ENCODE peak calls at places on chromosome 14, in four cellular contexts. W is K562, L is HepG2, G is GM12878. J is an unnamed sample.

GRCh38 chr14:61469771-61470170 is 148.4 kb downstream of the PRKCH start:
- DNase-seq in W (no peak), L (no peak), G (no peak), J (no peak)

GRCh38 chr14:70064111-70064885 is 124.5 kb downstream of the SLC8A3 start:
- DNase-seq in W (no peak), L (no peak), G (no peak), J (no peak)

GRCh38 chr14:37443461-37443860 is 151.6 kb downstream of the FOXA1 start:
- DNase-seq in W (no peak), L (no peak), G (no peak), J (no peak)

GRCh38 chr14:61766136-61766535 is 3.9 kb downstream of the SNAPC1 start:
- DNase-seq in W (no peak), L (no peak), G (no peak), J (no peak)

GRCh38 chr14:91149462-91149861 is 35.6 kb downstream of the DGLUCY start:
- DNase-seq in W (peak), L (peak), G (no peak), J (no peak)

GRCh38 chr14:23577004-23577681 is 1.4 kb downstream of the JPH4 start:
- DNase-seq in W (no peak), L (no peak), G (no peak), J (no peak)

GRCh38 chr14:61466249-61466904 is 145.0 kb downstream of the PRKCH start:
- DNase-seq in W (no peak), L (peak), G (no peak), J (no peak)

GRCh38 chr14:23113346-23114119 is 5.5 kb downstream of the CEBPE start:
- DNase-seq in W (peak), L (no peak), G (no peak), J (no peak)

GRCh38 chr14:50805396-50805795 is 25.6 kb downstream of the NIN start:
- DNase-seq in W (no peak), L (no peak), G (no peak), J (no peak)

GRCh38 chr14:87045956-87046355 is 947.0 kb downstream of the GALC start:
- DNase-seq in W (no peak), L (no peak), G (no peak), J (no peak)

GRCh38 chr14:87044807-87045206 is 948.2 kb downstream of the GALC start:
- DNase-seq in W (no peak), L (no peak), G (no peak), J (no peak)

GRCh38 chr14:87045241-87045640 is 947.7 kb downstream of the GALC start:
- DNase-seq in W (no peak), L (no peak), G (no peak), J (no peak)

GRCh38 chr14:87049886-87050820 is 942.8 kb downstream of the GALC start:
- DNase-seq in W (peak), L (peak), G (no peak), J (peak)

GRCh38 chr14:87046960-87047359 is 946.0 kb downstream of the GALC start:
- DNase-seq in W (no peak), L (no peak), G (no peak), J (no peak)
- TF ChIP-seq BHLHE40 in W (no peak), L (no peak), G (no peak), J (no peak)

GRCh38 chr14:96934961-96935360 is 137.8 kb downstream of the VRK1 start:
- DNase-seq in W (no peak), L (no peak), G (no peak), J (no peak)

GRCh38 chr14:96940009-96940408 is 142.8 kb downstream of the VRK1 start:
- DNase-seq in W (peak), L (peak), G (no peak), J (no peak)

GRCh38 chr14:96944297-96944696 is 147.1 kb downstream of the VRK1 start:
- DNase-seq in W (no peak), L (no peak), G (no peak), J (no peak)

DNA sequence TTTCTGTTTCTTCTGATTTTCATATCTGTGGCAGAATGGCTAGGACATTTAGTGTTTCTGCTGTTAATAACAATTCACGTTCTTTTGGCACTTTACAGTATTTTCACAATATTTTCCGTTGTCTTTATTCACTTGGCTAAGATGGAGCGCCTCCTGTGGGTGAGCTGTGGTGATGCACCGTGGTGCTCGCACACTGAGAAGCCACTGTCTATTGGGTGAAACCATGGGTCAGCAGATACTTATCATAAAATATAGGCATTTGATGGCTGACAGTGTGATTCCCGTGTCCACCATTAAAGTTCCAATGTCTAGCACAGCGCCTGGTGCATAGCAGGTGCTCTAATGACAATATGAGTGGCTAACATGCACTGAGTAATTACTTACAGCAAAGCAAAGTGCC is 141.8 kb downstream of the VRK1 start:
- DNase-seq in W (peak), L (no peak), G (no peak), J (no peak)
- TF ChIP-seq SP1 in W (no peak), L (no peak), G (no peak), J (no peak)

DNA sequence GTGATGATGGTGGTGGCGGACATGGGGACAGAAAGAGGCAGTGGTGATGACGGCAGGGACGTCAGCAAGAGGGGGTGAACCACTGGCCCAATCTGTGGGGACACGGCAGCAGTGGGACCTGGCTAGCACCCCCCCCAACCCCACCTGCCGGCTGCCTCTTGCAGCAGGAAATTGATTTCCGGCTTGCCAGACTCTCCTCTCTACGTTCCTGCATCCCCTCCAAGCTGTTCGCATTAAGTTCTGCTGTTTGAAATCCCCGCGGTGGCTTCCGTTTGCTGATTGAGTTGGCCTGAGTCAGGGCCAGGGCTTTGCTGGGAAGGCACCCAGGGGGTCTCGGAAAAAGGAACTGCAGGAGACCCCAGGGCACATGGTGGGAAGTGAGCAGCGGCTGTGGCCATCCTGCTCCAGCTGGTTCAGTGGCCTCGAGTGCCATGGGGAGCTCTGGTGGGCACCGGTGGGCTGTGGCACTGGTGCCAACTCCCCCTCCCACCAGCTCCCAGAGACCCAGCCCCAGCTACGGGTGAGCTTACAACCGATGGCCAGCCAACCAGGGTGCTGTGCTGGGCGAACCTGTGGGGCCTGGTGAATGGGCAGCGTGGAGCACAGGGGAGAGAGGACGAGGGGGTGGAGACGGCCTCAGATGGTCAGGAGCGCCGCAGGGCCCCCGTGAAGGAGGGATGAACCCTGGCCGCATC is 14.6 kb upstream of the NUDT14 start:
- DNase-seq in W (no peak), L (no peak), G (no peak), J (no peak)
- TF ChIP-seq BHLHE40 in W (no peak), L (no peak), G (no peak), J (no peak)

DNA sequence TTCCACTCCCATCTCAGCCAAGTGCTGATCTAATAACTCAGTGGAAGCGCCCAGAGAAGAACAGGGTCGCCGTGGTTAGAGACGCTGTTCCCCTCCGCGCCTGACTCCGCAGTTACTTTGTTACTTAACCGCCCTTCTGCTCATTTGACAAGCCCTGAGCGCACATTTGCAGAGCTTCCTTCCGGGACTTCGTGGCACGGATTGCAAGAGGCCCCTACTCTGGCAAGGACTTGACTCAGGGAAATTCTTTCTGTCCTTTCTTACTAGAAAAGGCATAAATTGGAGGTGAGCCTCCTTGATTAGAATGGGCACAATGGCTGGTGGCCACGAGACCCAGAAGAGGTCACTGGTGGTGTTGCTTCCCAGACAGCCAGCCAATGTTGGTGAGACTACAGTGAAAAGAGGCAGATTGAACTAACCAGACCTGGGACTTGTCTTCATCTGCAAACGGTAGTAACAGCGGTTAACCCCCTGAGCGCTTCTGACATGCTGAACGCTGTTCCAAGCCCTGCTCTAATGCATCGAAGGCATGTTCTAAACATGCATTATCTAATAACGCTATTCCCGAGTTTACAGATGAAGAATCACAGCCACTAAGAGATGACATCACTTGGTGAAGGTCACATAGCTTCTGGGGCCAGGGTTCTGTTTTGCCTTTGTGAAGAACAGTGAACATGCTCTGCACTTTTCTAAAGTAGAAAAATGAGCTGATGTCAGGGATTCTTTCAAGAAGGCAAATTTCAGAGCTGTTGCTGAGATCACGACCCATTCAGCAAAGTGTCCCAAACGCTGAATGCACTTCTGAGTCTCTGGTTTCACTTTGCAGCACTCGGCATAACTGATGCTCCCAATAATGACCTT is 55.8 kb downstream of the FOS start:
- DNase-seq in W (no peak), L (no peak), G (peak), J (no peak)
- TF ChIP-seq SP1 in W (no peak), L (no peak), G (no peak), J (no peak)

DNA sequence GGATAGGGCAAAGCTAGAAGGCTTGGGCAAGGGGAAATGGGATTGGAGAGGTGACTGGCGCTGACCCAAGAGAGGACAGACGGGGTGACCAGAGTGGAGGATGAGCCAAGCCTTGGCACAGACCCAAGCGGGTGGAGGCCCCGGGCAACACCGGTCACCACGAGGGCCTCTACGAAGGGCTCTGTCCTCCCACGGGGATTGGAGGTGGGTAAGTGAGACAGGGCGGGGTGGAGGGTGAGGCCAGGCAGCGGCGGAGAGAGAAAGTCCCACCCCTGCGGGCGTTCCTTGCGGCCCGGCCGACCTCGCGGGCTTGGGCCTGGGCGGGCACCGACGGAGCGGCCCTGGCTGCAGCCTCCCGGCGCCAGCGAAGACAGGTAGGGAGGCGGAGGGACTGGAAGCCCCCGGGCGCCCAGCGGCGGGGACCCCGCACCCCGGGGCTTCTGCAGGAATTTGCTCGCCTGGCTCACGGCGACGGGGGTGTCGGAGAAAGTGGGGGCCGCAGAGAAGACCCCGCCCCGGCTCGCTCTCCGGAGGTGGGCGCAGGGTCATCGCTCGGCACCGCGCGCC is at the start of gene PAPLN:
- DNase-seq in W (peak), L (no peak), G (no peak), J (no peak)
- TF ChIP-seq BHLHE40 in W (no peak), L (no peak), G (no peak), J (no peak)

J was measured in HEK293T.